ENCODE peak calls at places on chromosome 17, in six cellular contexts. K, Q, F, M, Z and S are unnamed samples.

GRCh38 chr17:60094754-60095153 is 16.0 kb upstream of the HEATR6 start:
- DNase-seq in Z (no peak), F (no peak), Q (no peak), K (no peak), M (no peak), S (no peak)

GRCh38 chr17:73877962-73878361 is 233.7 kb upstream of the SDK2 start:
- DNase-seq in K (no peak), F (no peak), Q (no peak), Z (no peak), M (no peak), S (no peak)

GRCh38 chr17:74552037-74552436 is 6.1 kb upstream of the CD300C start:
- DNase-seq in F (no peak), Q (no peak), Z (no peak), K (no peak), M (no peak), S (peak)

GRCh38 chr17:207775-208174 is 26.3 kb upstream of the DOC2B start:
- DNase-seq in K (no peak), Z (no peak), Q (no peak), M (no peak), F (no peak), S (no peak)

GRCh38 chr17:45824901-45825492 is 19.7 kb upstream of the SPPL2C start:
- DNase-seq in M (no peak), Q (no peak), F (no peak), K (no peak), Z (no peak), S (no peak)

GRCh38 chr17:37697331-37697730 is 47.5 kb downstream of the HNF1B start:
- DNase-seq in K (no peak), F (no peak), Z (no peak), Q (no peak), M (no peak), S (no peak)

GRCh38 chr17:7355053-7355452 is at the start of gene TMEM95:
- DNase-seq in Q (no peak), K (no peak), M (no peak), Z (peak), F (no peak), S (peak)

GRCh38 chr17:8105957-8106398 is 12.3 kb downstream of the ALOXE3 start:
- DNase-seq in Q (no peak), F (peak), Z (no peak), K (no peak), M (no peak), S (peak)

GRCh38 chr17:48549909-48550308 is 5.0 kb upstream of the HOXB2 start:
- DNase-seq in Z (no peak), F (no peak), K (no peak), Q (peak), M (no peak), S (peak)

GRCh38 chr17:81821603-81822311 is 11.3 kb downstream of the MCRIP1 start:
- DNase-seq in Q (peak), M (peak), F (peak), K (peak), Z (peak), S (peak)

GRCh38 chr17:61361084-61361483 is 38.6 kb upstream of the TBX2 start:
- DNase-seq in Z (no peak), Q (peak), K (no peak), M (no peak), F (peak), S (peak)

GRCh38 chr17:74779948-74780400 is 3.8 kb upstream of the NAT9 start:
- DNase-seq in M (no peak), F (no peak), K (no peak), Z (peak), Q (no peak), S (no peak)

GRCh38 chr17:31581022-31581483 is 189.6 kb downstream of the RAB11FIP4 start:
- DNase-seq in K (peak), Z (peak), M (no peak), Q (peak), F (peak), S (peak)

GRCh38 chr17:79801156-79802038 is 4.5 kb upstream of the CBX8 start:
- DNase-seq in M (peak), F (no peak), Z (no peak), Q (no peak), K (peak), S (no peak)

GRCh38 chr17:13420294-13421277 is 181.1 kb downstream of the HS3ST3A1 start:
- DNase-seq in M (no peak), F (peak), K (no peak), Q (peak), Z (no peak), S (peak)

GRCh38 chr17:47895254-47895855 is 681 bp upstream of the SP2 start:
- DNase-seq in M (no peak), F (peak), Q (peak), K (no peak), Z (no peak), S (no peak)

GRCh38 chr17:7439462-7440112 is at the start of gene FGF11:
- DNase-seq in Z (no peak), Q (no peak), F (no peak), M (no peak), K (no peak), S (no peak)

GRCh38 chr17:80252871-80253270 is 7.8 kb upstream of the RNF213 start:
- DNase-seq in Q (no peak), F (no peak), M (no peak), Z (no peak), K (peak), S (no peak)

GRCh38 chr17:34382586-34383224 is 19.7 kb upstream of the CCL1 start:
- DNase-seq in M (no peak), F (peak), Q (no peak), Z (no peak), K (no peak), S (no peak)

GRCh38 chr17:50037321-50038107 is 18.4 kb upstream of the ITGA3 start:
- DNase-seq in F (peak), M (no peak), Q (peak), K (no peak), Z (no peak), S (peak)

GRCh38 chr17:55263565-55264272 is 1.0 kb upstream of the HLF start:
- DNase-seq in Z (no peak), K (no peak), M (no peak), F (no peak), Q (no peak), S (no peak)

GRCh38 chr17:1045456-1045855 is 48.5 kb downstream of the TIMM22 start:
- DNase-seq in M (no peak), Z (peak), F (no peak), K (no peak), Q (no peak), S (no peak)

GRCh38 chr17:74778960-74779359 is 2.8 kb upstream of the NAT9 start:
- DNase-seq in F (peak), Z (no peak), M (no peak), Q (peak), K (no peak), S (no peak)

GRCh38 chr17:49958723-49959122 is 10.3 kb upstream of the DLX4 start:
- DNase-seq in K (no peak), Q (no peak), Z (no peak), M (no peak), F (no peak), S (no peak)

GRCh38 chr17:2011421-2012371 is 13.4 kb downstream of the RTN4RL1 start:
- DNase-seq in F (peak), K (no peak), Z (no peak), Q (no peak), M (no peak), S (peak)

GRCh38 chr17:29135464-29135863 is 44.7 kb downstream of the MYO18A start:
- DNase-seq in F (no peak), K (no peak), Q (no peak), M (no peak), Z (no peak), S (no peak)

GRCh38 chr17:78979780-78980623 is at the start of gene LGALS3BP:
- DNase-seq in Q (peak), Z (peak), F (peak), M (peak), K (peak), S (peak)

GRCh38 chr17:75525806-75526554 is 483 bp downstream of the LLGL2 start:
- DNase-seq in M (no peak), Z (no peak), F (no peak), Q (no peak), K (peak), S (no peak)

GRCh38 chr17:50549256-50549941 is 2.4 kb downstream of the SPATA20 start:
- DNase-seq in M (no peak), K (no peak), Z (no peak), Q (no peak), F (no peak), S (no peak)

GRCh38 chr17:76051071-76051467 is 21.2 kb downstream of the SRP68 start:
- DNase-seq in M (no peak), Z (no peak), F (no peak), Q (no peak), K (no peak), S (no peak)

GRCh38 chr17:52025231-52025630 is 133.3 kb downstream of the CA10 start:
- DNase-seq in Z (no peak), Q (no peak), M (no peak), F (peak), K (no peak), S (peak)

GRCh38 chr17:1779571-1780074 is 17.8 kb downstream of the SERPINF1 start:
- DNase-seq in Z (peak), K (no peak), F (peak), Q (peak), M (no peak), S (peak)

GRCh38 chr17:83025636-83026280 is 53.7 kb upstream of the METRNL start:
- DNase-seq in K (no peak), Z (no peak), Q (no peak), F (no peak), M (no peak), S (no peak)

GRCh38 chr17:67520282-67520906 is 143.3 kb downstream of the PITPNC1 start:
- DNase-seq in Q (peak), F (no peak), Z (no peak), K (no peak), M (no peak), S (peak)

GRCh38 chr17:3678095-3678820 is 9.6 kb downstream of the EMC6 start:
- DNase-seq in M (no peak), F (peak), Q (peak), K (no peak), Z (no peak), S (no peak)

GRCh38 chr17:3681057-3681456 is 12.4 kb downstream of the EMC6 start:
- DNase-seq in K (no peak), F (no peak), Z (no peak), M (no peak), Q (no peak), S (no peak)

GRCh38 chr17:3679186-3680126 is 10.8 kb downstream of the EMC6 start:
- DNase-seq in Z (no peak), Q (no peak), M (no peak), F (no peak), K (no peak), S (no peak)

GRCh38 chr17:3681565-3681964 is 13.0 kb downstream of the EMC6 start:
- DNase-seq in K (no peak), F (no peak), Q (no peak), Z (no peak), M (no peak), S (no peak)

GRCh38 chr17:3678821-3679175 is 10.2 kb downstream of the EMC6 start:
- DNase-seq in M (no peak), Q (no peak), Z (no peak), F (no peak), K (no peak), S (no peak)
- TF ChIP-seq CTCF in M (no peak), Q (no peak), Z (no peak), F (no peak), K (no peak), S (no peak)

DNA sequence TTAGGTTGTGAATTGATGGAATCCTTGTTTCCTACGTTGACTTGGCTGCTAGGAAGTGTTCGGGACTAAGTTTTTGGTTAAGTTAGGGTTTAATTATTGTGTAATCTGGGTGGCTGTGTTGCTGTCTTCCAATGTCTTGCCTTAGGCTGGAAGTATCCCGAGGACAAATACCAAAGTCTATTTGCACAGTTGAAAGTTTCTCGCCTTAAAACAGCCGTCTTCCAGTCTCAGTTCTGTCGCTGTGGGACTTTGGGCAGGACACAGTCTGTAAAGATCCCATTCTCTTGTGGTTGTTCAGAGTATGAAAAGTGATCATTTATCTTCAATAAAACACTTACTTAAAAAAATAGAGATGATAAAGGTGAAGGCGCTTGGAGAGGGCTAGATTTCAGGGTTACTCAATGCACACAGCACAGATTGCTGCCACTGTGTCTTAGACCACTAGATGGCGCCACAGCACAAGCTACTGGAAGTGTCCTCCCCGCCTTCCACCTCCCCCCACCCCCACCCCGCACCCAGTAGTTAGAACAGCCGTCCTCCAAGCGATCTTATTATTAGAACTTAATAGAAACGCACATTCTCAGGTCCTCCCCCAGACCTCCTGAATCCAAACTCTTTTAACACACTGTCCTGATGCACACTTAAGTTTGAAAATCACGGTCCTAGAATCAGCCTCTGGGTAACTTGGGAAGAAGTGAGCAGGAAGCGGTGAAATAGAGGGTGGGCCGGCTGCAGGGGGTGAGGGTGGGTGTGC is 45.8 kb downstream of the AKAP1 start:
- DNase-seq in Q (peak), F (peak), Z (peak), M (peak), K (peak), S (peak)
- H3K4me3 ChIP-seq in Q (peak), F (peak), Z (no peak), M (peak), K (no peak), S (peak)

DNA sequence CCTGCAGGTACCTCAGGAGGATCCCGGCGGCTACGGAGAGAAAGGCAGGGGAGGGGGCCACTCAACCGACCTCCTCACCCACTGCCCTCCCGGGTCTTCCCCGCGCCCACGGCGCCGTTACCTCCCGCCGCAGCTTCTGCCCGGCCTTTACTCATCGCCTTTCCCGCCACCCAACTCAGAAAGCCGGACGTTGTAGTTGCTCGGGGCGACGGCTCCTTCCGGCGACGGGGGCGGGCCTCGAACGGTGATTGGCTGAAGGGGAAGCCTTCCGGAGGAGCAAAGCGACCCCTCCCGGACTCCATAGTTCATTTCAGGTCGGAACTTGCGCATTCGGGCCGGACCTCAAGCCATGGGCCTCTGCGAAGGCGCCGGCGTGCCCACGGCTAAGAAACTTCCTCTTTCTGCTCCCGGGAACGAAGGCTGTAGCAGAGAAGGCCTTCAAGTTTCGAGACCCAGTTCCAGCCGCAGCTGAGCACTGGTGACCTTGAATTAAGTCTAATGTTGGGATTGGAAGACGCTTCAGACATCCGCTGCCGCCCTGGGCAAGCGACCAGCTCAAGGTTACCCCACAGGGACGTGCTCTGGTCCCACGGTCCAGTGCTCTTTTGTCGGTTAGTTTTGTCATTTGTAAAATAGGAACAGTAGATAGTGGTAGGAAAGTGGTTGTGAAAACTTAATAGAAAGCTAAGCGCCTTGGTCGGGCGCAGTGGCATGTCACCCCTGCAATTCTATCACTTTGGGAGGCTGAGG is at the start of gene PSMC3IP:
- DNase-seq in F (peak), Z (peak), M (peak), Q (peak), K (peak), S (peak)
- TF ChIP-seq CTCF in F (peak), Z (peak), M (peak), Q (peak), K (no peak), S (peak)

GRCh38 chr17:39706921-39707337 is 7.1 kb downstream of the ERBB2 start:
- DNase-seq in Q (no peak), K (no peak), M (no peak), F (no peak), Z (no peak), S (no peak)
- H3K4me3 ChIP-seq in Q (no peak), K (no peak), M (no peak), F (no peak), Z (no peak), S (no peak)

GRCh38 chr17:21239680-21240374 is 13.4 kb downstream of the NATD1 start:
- DNase-seq in M (peak), Q (peak), F (peak), Z (no peak), K (no peak), S (peak)
- TF ChIP-seq CTCF in M (peak), Q (peak), F (peak), Z (peak), K (peak), S (peak)

DNA sequence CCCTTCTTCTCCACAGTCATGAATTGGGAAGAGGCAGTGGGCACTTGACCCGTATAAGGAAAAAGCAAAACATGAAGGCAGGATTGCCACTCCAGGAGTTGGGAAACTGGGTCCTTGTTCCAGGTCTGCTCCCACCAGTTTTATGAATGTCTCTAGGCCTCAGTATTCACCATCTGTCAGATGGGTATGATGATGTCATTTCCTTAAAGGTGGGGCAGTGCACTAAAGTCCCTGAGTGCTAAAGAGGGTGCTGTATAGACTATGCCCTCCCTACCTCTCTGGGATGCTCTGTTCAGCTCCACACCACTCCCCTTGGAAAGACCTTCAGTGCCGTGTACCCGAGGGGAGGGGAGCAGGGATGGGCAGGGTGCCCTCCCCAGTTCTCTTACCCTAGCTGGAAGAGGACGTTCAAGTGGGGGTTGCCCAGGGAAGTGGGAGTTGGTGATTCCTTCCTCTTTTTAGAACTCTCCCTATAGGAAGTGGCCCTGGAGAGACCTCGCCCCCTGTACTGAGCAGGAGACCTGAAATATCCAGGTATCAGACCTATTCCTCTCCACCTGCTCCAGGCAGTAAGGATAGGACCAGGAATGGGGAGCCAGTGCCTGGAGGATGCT is 2.2 kb downstream of the LASP1 start:
- DNase-seq in Q (no peak), K (no peak), M (no peak), F (no peak), Z (no peak), S (no peak)
- H3K4me3 ChIP-seq in Q (peak), K (no peak), M (peak), F (peak), Z (peak), S (peak)

GRCh38 chr17:44097110-44097810 is 26.2 kb downstream of the HDAC5 start:
- DNase-seq in Z (peak), K (no peak), Q (peak), M (no peak), F (peak), S (peak)
- TF ChIP-seq CTCF in Z (no peak), K (no peak), Q (no peak), M (no peak), F (no peak), S (peak)

GRCh38 chr17:41620583-41621434 is 3.6 kb downstream of the KRT17 start:
- DNase-seq in K (no peak), Z (no peak), Q (no peak), M (peak), F (peak), S (peak)

GRCh38 chr17:41618341-41619161 is 5.8 kb downstream of the KRT17 start:
- DNase-seq in K (no peak), F (no peak), M (no peak), Z (no peak), Q (no peak), S (no peak)

GRCh38 chr17:41619162-41619933 is 5.0 kb downstream of the KRT17 start:
- DNase-seq in M (peak), Q (no peak), Z (no peak), K (no peak), F (no peak), S (no peak)

GRCh38 chr17:41624208-41625101 is at the start of gene KRT17:
- DNase-seq in K (peak), F (no peak), Q (no peak), M (peak), Z (no peak), S (no peak)

DNA sequence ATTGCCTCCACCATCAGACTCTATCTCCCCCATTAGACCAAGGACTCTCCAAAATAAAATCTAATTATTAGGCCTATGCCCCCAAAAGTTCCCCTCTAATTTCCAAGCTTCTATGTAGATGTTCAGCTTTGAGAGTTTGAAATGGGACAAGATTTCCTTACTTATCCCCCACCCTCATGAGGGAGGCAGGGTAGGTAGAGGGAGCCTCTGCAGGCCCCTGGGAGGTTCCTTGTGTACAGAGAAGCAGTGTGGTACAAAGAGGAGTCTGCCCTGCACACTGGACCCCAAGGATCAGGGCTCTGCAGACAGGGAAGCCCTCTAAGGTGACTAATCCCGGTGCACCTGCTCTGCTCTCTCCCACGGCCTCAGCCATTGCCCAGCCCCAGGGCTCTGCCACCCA is 2.5 kb downstream of the KRT17 start:
- DNase-seq in Z (no peak), K (no peak), Q (no peak), M (no peak), F (no peak), S (no peak)
- H3K4me3 ChIP-seq in Z (no peak), K (no peak), Q (no peak), M (no peak), F (no peak), S (no peak)

GRCh38 chr17:16872836-16873653 is 98.9 kb downstream of the TNFRSF13B start:
- DNase-seq in K (no peak), M (peak), Q (no peak), F (peak), Z (no peak), S (no peak)

GRCh38 chr17:16866436-16866835 is 105.5 kb downstream of the TNFRSF13B start:
- DNase-seq in K (no peak), Z (no peak), M (peak), Q (no peak), F (no peak), S (no peak)

GRCh38 chr17:16873654-16874035 is 98.3 kb downstream of the TNFRSF13B start:
- DNase-seq in Z (no peak), Q (no peak), M (no peak), K (no peak), F (no peak), S (no peak)

GRCh38 chr17:16872351-16872751 is 99.6 kb downstream of the TNFRSF13B start:
- DNase-seq in M (peak), K (no peak), F (no peak), Q (no peak), Z (no peak), S (peak)

GRCh38 chr17:16870253-16871245 is 101.4 kb downstream of the TNFRSF13B start:
- DNase-seq in K (no peak), Z (no peak), M (peak), F (no peak), Q (no peak), S (no peak)
- TF ChIP-seq CTCF in K (no peak), Z (no peak), M (no peak), F (no peak), Q (no peak), S (no peak)